ENCODE peak calls at places on chromosomes 11 and 22, in five cellular contexts. I is GM23338, M is fibroblast of mammary gland, J is esophagus squamous epithelium, S is stomach. O is an unnamed sample.

GRCh38 chr11:20388096-20389055 is 860 bp downstream of the PRMT3 start:
- DNase-seq in I (no peak), S (no peak), J (no peak), M (peak; percentile 18), O (peak; percentile 2)

GRCh38 chr11:65872555-65873279 is at the start of gene EFEMP2:
- DNase-seq in J (no peak), S (no peak), M (no peak), I (no peak), O (no peak)

GRCh38 chr22:30248484-30248883 is 1.9 kb upstream of the LIF start:
- DNase-seq in M (no peak), J (no peak), S (no peak), I (no peak), O (no peak)

GRCh38 chr22:50728523-50728931 is 9.5 kb upstream of the ACR start:
- DNase-seq in M (no peak), S (no peak), J (no peak), I (no peak), O (no peak)

GRCh38 chr11:74325649-74326645 is 14.5 kb upstream of the P4HA3 start:
- DNase-seq in M (peak; percentile 94), S (peak; percentile 91), J (no peak), I (no peak), O (peak; percentile 91)

GRCh38 chr11:10993186-10993585 is 135.3 kb upstream of the ZBED5 start:
- DNase-seq in S (no peak), M (peak; percentile 41), J (no peak), I (no peak), O (no peak)

GRCh38 chr11:1382429-1382828 is 7.3 kb upstream of the BRSK2 start:
- DNase-seq in J (no peak), S (no peak), I (peak; percentile 41), M (no peak), O (no peak)

GRCh38 chr22:27752771-27753170 is 48.8 kb downstream of the MN1 start:
- DNase-seq in M (peak; percentile 42), J (no peak), I (no peak), S (peak; percentile 29), O (peak; percentile 39)

GRCh38 chr11:6653055-6653454 is 2.6 kb downstream of the DCHS1 start:
- DNase-seq in I (no peak), J (no peak), M (no peak), S (no peak), O (no peak)

GRCh38 chr22:45880091-45880651 is 96.8 kb downstream of the WNT7B start:
- DNase-seq in S (no peak), M (no peak), J (no peak), I (no peak), O (no peak)

GRCh38 chr11:134819026-134819425 is 407.0 kb upstream of the B3GAT1 start:
- DNase-seq in I (peak; percentile 67), M (no peak), S (no peak), J (no peak), O (no peak)

GRCh38 chr22:46649176-46650077 is 29.2 kb downstream of the GRAMD4 start:
- DNase-seq in M (peak; percentile 69), S (peak; percentile 39), I (no peak), J (no peak), O (no peak)

DNA sequence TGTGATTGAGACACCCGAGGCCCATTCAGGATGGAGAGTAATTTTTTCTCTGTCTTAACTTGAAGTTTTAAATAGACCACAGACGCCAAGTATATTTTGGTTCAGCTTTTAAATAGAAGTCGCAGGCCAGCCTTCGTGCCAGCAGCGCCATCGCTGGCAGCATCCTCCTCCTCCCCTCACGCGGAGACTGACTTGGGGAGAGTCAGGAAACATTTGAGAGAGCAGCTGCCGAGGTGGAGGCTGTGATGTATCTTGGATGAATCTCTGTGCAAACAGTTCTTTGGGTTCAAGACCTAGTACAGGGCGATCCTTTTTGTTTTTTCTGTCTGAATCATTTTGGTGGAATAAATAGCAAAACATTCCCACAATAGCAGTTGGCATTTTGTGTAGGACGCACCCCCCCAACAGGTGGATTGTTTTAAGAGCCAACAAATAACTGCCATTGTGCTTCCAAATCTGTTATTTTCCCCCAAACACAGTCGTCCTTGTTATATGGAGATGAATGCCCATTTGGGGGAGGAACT is 920 bp upstream of the DMC1 start:
- DNase-seq in M (peak; percentile 28), I (peak; percentile 66), S (peak; percentile 31), J (no peak), O (no peak)
- TF ChIP-seq CTCF in M (no peak), I (peak; percentile 15), S (no peak), J (no peak), O (no peak)

GRCh38 chr11:9200471-9200870 is 64.7 kb downstream of the DENND5A start:
- DNase-seq in I (no peak), J (no peak), M (no peak), S (no peak), O (no peak)

GRCh38 chr11:9201372-9202162 is 63.6 kb downstream of the DENND5A start:
- DNase-seq in J (no peak), S (no peak), M (no peak), I (no peak), O (no peak)

GRCh38 chr11:9205596-9205995 is 59.6 kb downstream of the DENND5A start:
- DNase-seq in J (no peak), I (no peak), M (no peak), S (no peak), O (peak; percentile 34)

GRCh38 chr11:9206496-9206895 is 58.7 kb downstream of the DENND5A start:
- DNase-seq in S (no peak), I (no peak), M (peak; percentile 17), J (no peak), O (peak; percentile 91)

DNA sequence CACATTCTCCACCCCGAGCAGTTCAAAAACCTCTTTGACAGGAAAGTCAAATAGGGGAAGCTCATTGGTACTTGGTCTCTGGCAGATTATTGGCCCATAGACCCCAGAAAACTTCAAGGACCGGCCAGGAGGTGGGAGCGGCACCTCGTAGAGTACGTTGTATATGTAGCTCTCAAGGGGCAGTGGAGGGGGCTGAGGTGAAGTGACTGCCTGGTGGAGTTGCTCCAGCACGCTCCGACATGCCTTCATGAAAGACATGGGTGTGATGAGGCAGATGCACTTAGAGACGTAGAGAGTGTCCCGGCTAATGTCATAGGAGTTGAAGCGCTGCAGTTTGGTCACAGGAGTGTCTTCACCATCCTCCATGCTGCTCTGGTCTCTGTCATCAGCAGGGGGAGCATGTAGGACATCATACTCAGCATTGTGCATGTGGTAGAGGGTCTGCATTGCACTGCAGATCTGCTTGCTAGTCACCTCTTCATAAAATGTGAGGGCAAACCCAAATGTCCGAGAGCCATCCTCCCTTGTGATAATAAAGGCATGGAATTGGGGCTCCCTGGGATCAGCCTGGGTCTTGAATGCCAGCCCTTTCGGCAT is 61.3 kb downstream of the DENND5A start:
- DNase-seq in J (no peak), I (peak; percentile 50), S (no peak), M (no peak), O (no peak)
- TF ChIP-seq CTCF in J (no peak), I (peak; percentile 36), S (no peak), M (no peak), O (no peak)

GRCh38 chr11:84146826-84147225 is 860.7 kb upstream of the CCDC90B start:
- DNase-seq in J (no peak), S (no peak), M (no peak), I (peak; percentile 15), O (no peak)
- TF ChIP-seq CTCF in J (no peak), S (no peak), M (no peak), I (peak; percentile 40), O (no peak)

DNA sequence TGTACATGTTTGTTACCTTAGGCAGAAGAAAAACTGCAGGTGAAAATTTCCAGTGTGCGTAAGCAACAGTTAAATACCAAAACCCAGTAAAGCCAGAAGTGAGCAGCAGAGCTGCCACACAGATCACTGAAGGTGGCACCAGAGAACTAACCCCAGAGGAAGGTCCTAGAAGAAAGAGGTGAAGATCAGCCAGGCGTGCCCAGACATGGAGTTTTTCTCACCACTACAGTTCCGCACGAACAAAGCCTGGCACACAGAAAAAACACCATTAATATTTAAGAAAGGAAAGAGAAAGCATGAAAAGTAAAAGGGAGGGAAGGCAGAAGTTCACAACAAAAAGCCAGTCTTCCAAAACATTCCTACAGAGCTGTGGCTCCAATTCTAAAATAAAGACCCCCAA is 60.7 kb downstream of the STK33 start:
- DNase-seq in I (no peak), S (no peak), M (no peak), J (no peak), O (no peak)
- TF ChIP-seq CTCF in I (no peak), S (no peak), M (no peak), J (no peak), O (no peak)

GRCh38 chr11:45671246-45672171 is 6.1 kb upstream of the CHST1 start:
- DNase-seq in S (no peak), J (no peak), I (peak; percentile 33), M (no peak), O (no peak)
- TF ChIP-seq CTCF in S (no peak), J (no peak), I (peak; percentile 13), M (no peak), O (no peak)

GRCh38 chr11:8794126-8794525 is 111.5 kb downstream of the RPL27A start:
- DNase-seq in S (no peak), M (no peak), I (no peak), J (no peak), O (no peak)

GRCh38 chr11:8792636-8793035 is 110.0 kb downstream of the RPL27A start:
- DNase-seq in M (no peak), I (no peak), S (no peak), J (no peak), O (no peak)

GRCh38 chr11:8790964-8791363 is 108.4 kb downstream of the RPL27A start:
- DNase-seq in M (no peak), J (no peak), S (no peak), I (no peak), O (no peak)

GRCh38 chr11:8794677-8795103 is 112.1 kb downstream of the RPL27A start:
- DNase-seq in S (peak; percentile 83), M (no peak), I (peak; percentile 69), J (no peak), O (no peak)

DNA sequence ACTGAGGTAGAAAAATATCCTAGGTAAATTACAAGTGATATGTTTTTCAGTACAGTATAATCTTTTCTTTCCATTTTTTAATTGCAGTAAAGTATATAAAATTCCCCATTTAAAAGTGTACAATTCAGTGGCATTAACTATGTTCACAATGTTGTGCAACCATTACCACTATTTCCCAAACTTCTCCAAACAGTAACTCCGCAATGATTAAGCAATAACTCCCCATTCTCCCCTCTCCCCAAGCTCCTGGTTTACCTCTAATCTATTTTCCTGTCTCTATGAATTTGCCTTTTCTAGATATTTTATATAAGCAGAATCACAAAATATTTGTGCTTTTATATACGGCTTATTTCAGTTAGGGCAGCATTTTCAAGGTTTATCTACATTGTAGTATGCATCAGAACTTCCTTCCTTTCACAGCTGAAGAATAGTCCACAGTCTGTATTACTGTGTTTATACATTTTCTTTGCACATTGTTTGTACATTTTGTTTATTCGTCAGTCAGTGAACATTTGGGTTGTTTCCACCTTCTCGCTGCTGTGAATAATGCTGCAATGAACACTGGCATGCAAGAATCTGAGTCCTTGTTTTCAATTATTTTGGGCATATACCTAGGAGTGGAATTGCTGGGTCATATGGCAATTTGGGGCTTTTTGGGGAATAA is 110.7 kb downstream of the RPL27A start:
- DNase-seq in S (no peak), M (peak; percentile 57), I (no peak), J (no peak), O (no peak)
- TF ChIP-seq CTCF in S (no peak), M (no peak), I (no peak), J (no peak), O (no peak)

GRCh38 chr11:63274776-63275175 is 31.4 kb upstream of the SLC22A25 start:
- DNase-seq in S (no peak), J (no peak), I (peak; percentile 9), M (no peak), O (no peak)
- TF ChIP-seq CTCF in S (no peak), J (no peak), I (peak; percentile 19), M (no peak), O (no peak)